ENCODE peak calls at places on chromosomes 11 and 22, in six cellular contexts. M is AG10803; L is substantia nigra; O is A549; T is stimulated activated CD8-positive, alpha-beta memory T cell treated with anti-CD3 and anti-CD28 coated beads, Interleukin-4, amount 100 ng/mL, for 1 hour; V is stimulated activated CD4-positive, alpha-beta T cell treated with anti-CD3 and anti-CD28 coated beads, Interleukin-1b, Interleukin-23, amount 100 ng/mL, for 24 hours. B is an unnamed sample.
A peak's percentile ranks its signal among the peaks of the same experiment; 100 is the strongest.

GRCh38 chr11:78782725-78783124 is 208.1 kb upstream of the NARS2 start:
- DNase-seq in M (no peak), L (no peak), O (no peak), T (no peak), V (no peak), B (no peak)

GRCh38 chr11:58933661-58934060 is 5.6 kb upstream of the GLYATL1 start:
- DNase-seq in M (no peak), L (no peak), O (no peak), T (no peak), V (no peak), B (no peak)

GRCh38 chr11:125201525-125202121 is 37.1 kb downstream of the PKNOX2 start:
- DNase-seq in M (no peak), L (no peak), O (no peak), T (no peak), V (no peak), B (no peak)

GRCh38 chr11:19577849-19578619 is 134.6 kb upstream of the NAV2 start:
- DNase-seq in M (peak; percentile 74), L (no peak), O (no peak), T (no peak), V (no peak), B (no peak)

GRCh38 chr11:62709262-62710000 is 2.0 kb downstream of the GNG3 start:
- DNase-seq in M (peak; percentile 98), L (peak; percentile 89), O (peak; percentile 94), T (peak; percentile 94), V (peak; percentile 94), B (peak; percentile 97)

GRCh38 chr11:112806876-112807275 is 154.3 kb upstream of the NCAM1 start:
- DNase-seq in M (no peak), L (no peak), O (no peak), T (no peak), V (no peak), B (no peak)

GRCh38 chr11:45725121-45725520 is 59.7 kb upstream of the CHST1 start:
- DNase-seq in M (no peak), L (no peak), O (no peak), T (no peak), V (no peak), B (no peak)

GRCh38 chr22:28779833-28780232 is 7.3 kb downstream of the CCDC117 start:
- DNase-seq in M (no peak), L (no peak), O (no peak), T (no peak), V (no peak), B (no peak)

GRCh38 chr11:121958323-121958977 is 157.6 kb downstream of the BLID start:
- DNase-seq in M (no peak), L (no peak), O (no peak), T (no peak), V (no peak), B (no peak)

GRCh38 chr11:11468919-11469318 is 115.9 kb upstream of the CSNK2A3 start:
- DNase-seq in M (no peak), L (no peak), O (no peak), T (no peak), V (no peak), B (no peak)

GRCh38 chr11:65338680-65339079 is 5.0 kb downstream of the DPF2 start:
- DNase-seq in M (no peak), L (no peak), O (no peak), T (no peak), V (no peak), B (no peak)

GRCh38 chr22:46841528-46841927 is 79.1 kb downstream of the TBC1D22A start:
- DNase-seq in M (no peak), L (no peak), O (no peak), T (no peak), V (no peak), B (no peak)

GRCh38 chr11:108838102-108838803 is 173.4 kb downstream of the DDX10 start:
- DNase-seq in M (no peak), L (no peak), O (no peak), T (no peak), V (no peak), B (no peak)

GRCh38 chr11:70606951-70607330 is 208.6 kb downstream of the CTTN start:
- DNase-seq in M (no peak), L (no peak), O (no peak), T (no peak), V (no peak), B (no peak)

GRCh38 chr22:36311386-36312085 is 58.6 kb downstream of the APOL1 start:
- DNase-seq in M (no peak), L (no peak), O (no peak), T (no peak), V (no peak), B (no peak)

GRCh38 chr11:3169235-3169951 is 4.3 kb upstream of the OSBPL5 start:
- DNase-seq in M (peak; percentile 72), L (no peak), O (no peak), T (no peak), V (peak; percentile 13), B (no peak)

GRCh38 chr11:64126796-64127195 is 39.1 kb downstream of the MACROD1 start:
- DNase-seq in M (no peak), L (no peak), O (no peak), T (no peak), V (no peak), B (no peak)

GRCh38 chr11:68402355-68403031 is 58.1 kb upstream of the PPP6R3 start:
- DNase-seq in M (no peak), L (no peak), O (no peak), T (no peak), V (no peak), B (no peak)

GRCh38 chr11:27312110-27312509 is 50.9 kb downstream of the CCDC34 start:
- DNase-seq in M (no peak), L (no peak), O (peak; percentile 25), T (no peak), V (no peak), B (no peak)

GRCh38 chr11:62707277-62707771 is at the start of the genes BSCL2 and GNG3:
- DNase-seq in M (no peak), L (peak; percentile 26), O (no peak), T (no peak), V (no peak), B (no peak)

GRCh38 chr11:124918950-124919349 is at the start of gene HEPN1:
- DNase-seq in M (no peak), L (no peak), O (no peak), T (no peak), V (no peak), B (no peak)

GRCh38 chr11:47057374-47057773 is 119.3 kb downstream of the ARFGAP2 start:
- DNase-seq in M (no peak), L (no peak), O (no peak), T (no peak), V (no peak), B (no peak)

GRCh38 chr11:16792426-16792825 is 54.0 kb downstream of the C11orf58 start:
- DNase-seq in M (peak; percentile 53), L (no peak), O (no peak), T (no peak), V (no peak), B (no peak)

GRCh38 chr11:74546752-74547151 is 45.6 kb upstream of the POLD3 start:
- DNase-seq in M (no peak), L (no peak), O (no peak), T (no peak), V (no peak), B (no peak)

GRCh38 chr11:37223962-37224361 is 625.9 kb upstream of the RAG2 start:
- DNase-seq in M (no peak), L (no peak), O (no peak), T (no peak), V (no peak), B (no peak)

GRCh38 chr11:43825217-43825816 is 55.3 kb upstream of the ALKBH3 start:
- DNase-seq in M (peak; percentile 26), L (no peak), O (peak; percentile 10), T (no peak), V (no peak), B (no peak)

GRCh38 chr11:12274558-12275197 is 102.7 kb upstream of the PARVA start:
- DNase-seq in M (no peak), L (no peak), O (no peak), T (no peak), V (no peak), B (no peak)

GRCh38 chr11:26558191-26558590 is 13.9 kb downstream of the MUC15 start:
- DNase-seq in M (no peak), L (no peak), O (no peak), T (no peak), V (no peak), B (no peak)

GRCh38 chr11:118606157-118606843 is 1.1 kb upstream of the PHLDB1 start:
- DNase-seq in M (no peak), L (no peak), O (no peak), T (no peak), V (no peak), B (no peak)

GRCh38 chr11:12003329-12003728 is 5.1 kb downstream of the DKK3 start:
- DNase-seq in M (no peak), L (no peak), O (no peak), T (no peak), V (no peak), B (no peak)